ENCODE peak calls at places on chromosomes 7 and 10, in nine cellular contexts. K, B, T, X, Q, N, I, O and Z are unnamed samples.

GRCh38 chr7:19470031-19470430 is 238.8 kb downstream of the POLR1F start:
- DNase-seq in K (no peak), B (peak; percentile 24), T (no peak), X (no peak), Q (no peak), N (no peak), I (peak; percentile 84), O (no peak), Z (no peak)

GRCh38 chr10:34650156-34650555 is 164.9 kb downstream of the PARD3 start:
- DNase-seq in K (no peak), B (no peak), T (no peak), X (no peak), Q (no peak), N (peak; percentile 7), I (no peak), O (no peak), Z (peak; percentile 26)

GRCh38 chr7:105769951-105770628 is 106.3 kb downstream of the ATXN7L1 start:
- DNase-seq in K (no peak), B (no peak), T (no peak), X (no peak), Q (no peak), N (peak; percentile 12), I (peak; percentile 51), O (peak; percentile 84), Z (peak; percentile 40)

GRCh38 chr10:89267056-89267455 is 15.5 kb upstream of the LIPA start:
- DNase-seq in K (no peak), B (no peak), T (no peak), X (no peak), Q (no peak), N (no peak), I (no peak), O (no peak), Z (no peak)

GRCh38 chr10:22489467-22489866 is 144.2 kb downstream of the SPAG6 start:
- DNase-seq in K (no peak), B (no peak), T (no peak), X (no peak), Q (no peak), N (peak; percentile 78), I (no peak), O (no peak), Z (no peak)

GRCh38 chr7:64621656-64622055 is 44.3 kb upstream of the ZNF107 start:
- DNase-seq in K (no peak), B (no peak), T (no peak), X (no peak), Q (no peak), N (no peak), I (no peak), O (no peak), Z (no peak)

GRCh38 chr7:117212969-117213877 is 109.6 kb downstream of the WNT2 start:
- DNase-seq in K (peak; percentile 79), B (peak; percentile 77), T (peak; percentile 56), X (peak; percentile 47), Q (peak; percentile 79), N (peak; percentile 69), I (peak; percentile 75), O (peak; percentile 78), Z (peak; percentile 74)

GRCh38 chr7:954330-955238 is at the start of gene ADAP1:
- DNase-seq in K (peak; percentile 77), B (peak; percentile 53), T (peak; percentile 55), X (no peak), Q (peak; percentile 55), N (peak; percentile 85), I (peak; percentile 47), O (peak; percentile 62), Z (peak; percentile 86)

GRCh38 chr7:132516042-132516840 is 60.0 kb downstream of the PLXNA4 start:
- DNase-seq in K (no peak), B (peak; percentile 50), T (no peak), X (peak; percentile 48), Q (peak; percentile 87), N (no peak), I (peak; percentile 10), O (peak; percentile 56), Z (no peak)

GRCh38 chr10:104589871-104590270 is 51.2 kb upstream of the SORCS3 start:
- DNase-seq in K (no peak), B (peak; percentile 23), T (no peak), X (no peak), Q (peak; percentile 75), N (no peak), I (peak; percentile 24), O (peak; percentile 65), Z (no peak)

GRCh38 chr10:89245802-89246201 is 5.8 kb downstream of the LIPA start:
- DNase-seq in K (no peak), B (no peak), T (no peak), X (no peak), Q (no peak), N (no peak), I (no peak), O (no peak), Z (peak; percentile 71)

GRCh38 chr10:14349081-14349480 is 18.4 kb upstream of the FRMD4A start:
- DNase-seq in K (no peak), B (no peak), T (no peak), X (no peak), Q (no peak), N (no peak), I (no peak), O (no peak), Z (no peak)

GRCh38 chr7:140222797-140223196 is 46.0 kb upstream of the KDM7A start:
- DNase-seq in K (no peak), B (no peak), T (no peak), X (no peak), Q (no peak), N (no peak), I (no peak), O (no peak), Z (peak; percentile 51)

GRCh38 chr7:30866939-30867338 is 44.7 kb upstream of the AQP1 start:
- DNase-seq in K (no peak), B (no peak), T (no peak), X (no peak), Q (no peak), N (no peak), I (no peak), O (no peak), Z (no peak)

GRCh38 chr10:97475936-97476594 is 22.2 kb downstream of the MMS19 start:
- DNase-seq in K (no peak), B (peak; percentile 92), T (no peak), X (no peak), Q (peak; percentile 90), N (peak; percentile 60), I (peak; percentile 85), O (no peak), Z (no peak)

GRCh38 chr7:41315764-41316163 is 387.1 kb downstream of the INHBA start:
- DNase-seq in K (no peak), B (no peak), T (no peak), X (no peak), Q (no peak), N (peak; percentile 19), I (no peak), O (no peak), Z (no peak)
- TF ChIP-seq CTCF in K (peak; percentile 26), B (peak; percentile 21), T (no peak), X (peak; percentile 34), Q (peak; percentile 16), N (peak; percentile 41), I (no peak), O (peak; percentile 64), Z (no peak)

GRCh38 chr10:110864662-110865140 is 7.0 kb upstream of the PDCD4 start:
- DNase-seq in K (no peak), B (no peak), T (no peak), X (no peak), Q (no peak), N (peak; percentile 92), I (no peak), O (no peak), Z (peak; percentile 95)

GRCh38 chr10:110863361-110863760 is 8.4 kb upstream of the PDCD4 start:
- DNase-seq in K (no peak), B (no peak), T (no peak), X (no peak), Q (no peak), N (no peak), I (no peak), O (no peak), Z (no peak)

GRCh38 chr10:110865804-110866482 is 5.8 kb upstream of the PDCD4 start:
- DNase-seq in K (no peak), B (no peak), T (no peak), X (no peak), Q (no peak), N (no peak), I (no peak), O (no peak), Z (peak; percentile 46)

GRCh38 chr10:110863956-110864355 is 7.8 kb upstream of the PDCD4 start:
- DNase-seq in K (no peak), B (no peak), T (no peak), X (no peak), Q (no peak), N (no peak), I (no peak), O (no peak), Z (no peak)

GRCh38 chr10:110865184-110865803 is 6.4 kb upstream of the PDCD4 start:
- DNase-seq in K (no peak), B (peak; percentile 28), T (peak; percentile 32), X (no peak), Q (peak; percentile 70), N (no peak), I (peak; percentile 27), O (peak; percentile 87), Z (no peak)
- H3K4me3 ChIP-seq in K (no peak overlapping the region), B (no peak overlapping the region), T (no peak overlapping the region), X (no peak overlapping the region), Q (no peak overlapping the region), N (peak overlapping the region; percentile 35), I (no peak overlapping the region), O (peak overlapping the region; percentile 41), Z (peak overlapping the region; percentile 61)

DNA sequence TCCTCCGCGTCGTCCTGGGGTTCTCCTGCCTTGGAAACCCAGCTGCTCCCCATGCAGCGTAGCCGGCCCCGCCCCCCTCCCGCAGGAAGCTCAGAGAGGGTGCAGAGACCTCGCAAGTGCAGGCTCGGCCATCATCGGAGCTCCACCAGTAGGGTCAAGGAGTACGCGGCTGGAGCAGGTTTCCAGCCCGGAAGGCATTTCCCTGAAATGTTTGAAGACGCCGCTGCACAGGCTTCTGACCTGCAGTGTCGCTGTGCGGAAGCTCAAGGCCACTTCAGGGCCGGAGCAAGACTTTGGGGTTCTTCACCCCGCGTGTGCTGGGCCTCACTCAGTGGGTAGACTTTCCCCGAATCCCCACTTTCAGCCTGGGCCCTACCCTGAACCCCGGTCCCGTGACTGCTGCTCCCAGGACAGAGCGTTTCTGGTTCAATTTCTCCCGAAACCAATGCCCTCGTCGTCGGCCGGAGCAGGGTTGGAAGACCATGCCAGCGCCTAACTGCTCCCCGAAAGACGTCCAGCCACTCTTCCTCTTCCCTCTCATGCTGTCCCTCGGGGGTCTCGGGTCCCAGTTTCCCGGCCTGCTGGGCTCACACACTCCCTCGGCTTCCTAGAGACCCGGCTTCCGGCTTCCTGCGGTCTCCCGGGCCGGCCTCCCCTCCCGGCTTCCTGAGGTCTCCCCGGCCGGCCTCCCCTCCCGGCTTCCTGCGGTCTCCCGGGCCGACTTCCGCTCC is 52.1 kb downstream of the INSIG1 start:
- DNase-seq in K (no peak), B (no peak), T (no peak), X (no peak), Q (no peak), N (no peak), I (no peak), O (no peak), Z (no peak)
- TF ChIP-seq CTCF in K (no peak), B (no peak), T (no peak), X (no peak), Q (no peak), N (no peak), I (no peak), O (no peak), Z (no peak)

DNA sequence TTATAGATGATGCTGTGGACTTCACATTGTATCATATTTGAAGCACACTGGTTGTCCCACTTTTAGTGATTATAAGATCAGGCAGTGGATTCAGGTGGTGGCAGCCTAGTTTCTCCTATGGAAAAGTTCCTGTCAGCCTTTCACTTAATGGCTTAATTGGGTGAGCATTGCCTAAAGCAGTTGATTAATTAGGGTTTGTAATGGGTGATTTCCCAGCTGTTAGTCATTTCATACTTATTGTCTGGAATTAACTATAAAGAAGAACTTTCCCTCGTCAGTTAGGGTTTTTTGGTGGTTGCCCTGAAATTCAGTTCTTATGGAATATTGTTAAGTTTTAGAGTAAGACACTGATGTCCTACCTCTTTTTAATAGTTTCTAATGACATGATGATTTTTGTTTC is 78.8 kb downstream of the SLC25A40 start:
- DNase-seq in K (no peak), B (no peak), T (no peak), X (no peak), Q (no peak), N (no peak), I (no peak), O (no peak), Z (no peak)
- H3K4me3 ChIP-seq in K (no peak overlapping the region), B (no peak overlapping the region), T (no peak overlapping the region), X (no peak overlapping the region), Q (no peak overlapping the region), N (no peak overlapping the region), I (no peak overlapping the region), O (no peak overlapping the region), Z (no peak overlapping the region)